ENCODE peak calls at places on chromosomes 11 and 22, in five cellular contexts. O is RWPE1, L is epithelial cell of proximal tubule, B is GM12864, A is BJ. E is an unnamed sample.

GRCh38 chr22:44335903-44336803 is 23.4 kb upstream of the SHISAL1 start:
- DNase-seq in B (no peak), O (no peak), L (no peak), A (no peak), E (peak)

GRCh38 chr11:113082501-113082900 is 121.3 kb downstream of the NCAM1 start:
- DNase-seq in A (no peak), O (no peak), L (no peak), B (no peak), E (no peak)

GRCh38 chr11:45654242-45654641 is 11.2 kb downstream of the CHST1 start:
- DNase-seq in B (no peak), O (no peak), A (no peak), L (no peak), E (no peak)

GRCh38 chr11:59053387-59053786 is 32.7 kb upstream of the GLYATL1B start:
- DNase-seq in A (no peak), O (no peak), L (no peak), B (peak), E (peak)

GRCh38 chr22:26669060-26669481 is 11.7 kb downstream of the MIAT start:
- DNase-seq in B (no peak), L (no peak), O (no peak), A (no peak), E (peak)

GRCh38 chr11:11807811-11808210 is 34.0 kb upstream of the USP47 start:
- DNase-seq in L (no peak), B (no peak), A (no peak), O (no peak), E (no peak)

GRCh38 chr11:11618973-11619435 is 2.8 kb downstream of the GALNT18 start:
- DNase-seq in A (no peak), L (no peak), O (no peak), B (no peak), E (peak)

GRCh38 chr22:31253949-31254348 is 38.3 kb downstream of the PIK3IP1 start:
- DNase-seq in O (peak), A (no peak), B (no peak), L (no peak), E (peak)

GRCh38 chr11:60100511-60100910 is 12.0 kb downstream of the MS4A2 start:
- DNase-seq in B (no peak), L (no peak), A (no peak), O (no peak), E (no peak)

GRCh38 chr22:42856179-42856864 is 751 bp downstream of the ARFGAP3 start:
- DNase-seq in O (peak), L (no peak), B (no peak), A (no peak), E (peak)

GRCh38 chr11:106329273-106330018 is 252.0 kb downstream of the AASDHPPT start:
- DNase-seq in B (no peak), L (no peak), A (no peak), O (no peak), E (no peak)
- TF ChIP-seq CTCF in B (no peak), L (peak), A (no peak), O (no peak), E (no peak)

GRCh38 chr22:49021926-49022815 is 805.5 kb downstream of the BRD1 start:
- DNase-seq in A (no peak), B (no peak), O (no peak), L (no peak), E (no peak)
- TF ChIP-seq CTCF in A (no peak), B (no peak), O (no peak), L (no peak), E (no peak)

GRCh38 chr11:72426054-72426757 is 8.1 kb downstream of the CLPB start:
- DNase-seq in B (no peak), L (no peak), O (no peak), A (no peak), E (no peak)
- TF ChIP-seq CTCF in B (no peak), L (no peak), O (no peak), A (no peak), E (no peak)

GRCh38 chr11:118290923-118291322 is 13.6 kb upstream of the CD3E start:
- DNase-seq in L (no peak), B (no peak), A (no peak), O (peak), E (peak)
- TF ChIP-seq CTCF in L (peak), B (peak), A (no peak), O (peak), E (peak)

GRCh38 chr11:122788781-122789535 is 49.3 kb upstream of the CRTAM start:
- DNase-seq in B (no peak), O (no peak), L (no peak), A (no peak), E (no peak)
- TF ChIP-seq CTCF in B (peak), O (no peak), L (peak), A (peak), E (no peak)

GRCh38 chr11:90476442-90477007 is 253.7 kb upstream of the CHORDC1 start:
- DNase-seq in O (peak), L (peak), A (no peak), B (peak), E (peak)
- TF ChIP-seq CTCF in O (peak), L (peak), A (no peak), B (peak), E (no peak)

GRCh38 chr11:66727883-66728759 is 895 bp downstream of the SPTBN2 start:
- DNase-seq in A (no peak), B (no peak), L (no peak), O (peak), E (no peak)
- TF ChIP-seq CTCF in A (no peak), B (no peak), L (no peak), O (no peak), E (no peak)

DNA sequence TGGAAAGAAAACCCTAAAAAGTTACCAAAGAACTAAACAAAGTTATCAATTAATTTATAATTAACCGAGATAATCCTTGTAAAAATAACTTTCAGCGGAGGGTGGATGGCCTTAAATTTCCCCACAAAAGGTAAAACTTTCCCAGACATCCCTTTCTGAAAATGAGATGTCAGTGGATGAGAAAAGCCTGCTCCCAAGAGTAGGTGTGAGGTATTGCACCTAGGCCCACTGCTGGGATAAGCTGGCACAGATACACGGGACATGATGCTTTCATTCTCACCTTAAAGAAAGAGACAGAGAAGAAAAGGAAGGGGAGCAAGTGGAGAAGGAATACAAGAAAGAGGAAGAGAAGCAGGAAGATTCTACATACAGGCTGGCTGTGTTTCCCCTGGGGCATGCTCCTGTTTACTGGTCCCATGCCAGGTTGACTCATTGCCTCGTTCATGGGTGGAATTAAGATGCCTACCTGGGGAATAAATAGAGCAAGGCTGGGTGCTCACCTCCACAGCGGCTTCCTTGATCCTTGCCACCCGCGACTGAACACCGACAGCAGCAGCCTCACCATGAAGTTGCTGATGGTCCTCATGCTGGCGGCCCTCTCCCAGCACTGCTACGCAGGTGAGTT is at the start of gene SCGB2A2:
- DNase-seq in A (no peak), O (peak), B (no peak), L (no peak), E (peak)
- TF ChIP-seq CTCF in A (no peak), O (no peak), B (peak), L (peak), E (peak)

GRCh38 chr11:92500463-92500862 is 275.8 kb downstream of the FAT3 start:
- DNase-seq in A (no peak), O (peak), B (no peak), L (peak), E (no peak)
- TF ChIP-seq CTCF in A (no peak), O (no peak), B (no peak), L (no peak), E (no peak)

E was measured in Calu3.